ENCODE peak calls at places on chromosomes 1 and 21, in ten cellular contexts. R is AG08395; Z is effector CD4-positive, alpha-beta T cell; V is CD8-positive, alpha-beta memory T cell; L is H9; Y is DMS153; I is stimulated activated effector memory CD8-positive, alpha-beta T cell treated with anti-CD3 and anti-CD28 coated beads, Interleukin-12 subunit alpha, Interleukin-12 subunit beta, amount 100 ng/mL, for 72 hours; O is endothelial cell of umbilical vein; J is HT1080; G is stimulated activated CD8-positive, alpha-beta memory T cell treated with anti-CD3 and anti-CD28 coated beads, Interleukin-4, amount 100 ng/mL, for 24 hours. E is an unnamed sample.

GRCh38 chr1:202571719-202572339 is 138.4 kb downstream of the SYT2 start:
- DNase-seq in R (peak; percentile 47), Z (no peak), V (no peak), L (no peak), Y (no peak), I (no peak), O (peak; percentile 54), J (no peak), G (no peak), E (peak; percentile 60)

GRCh38 chr1:56148466-56149193 is 430.7 kb downstream of the PLPP3 start:
- DNase-seq in R (no peak), Z (no peak), V (no peak), L (no peak), Y (no peak), I (no peak), O (peak; percentile 75), J (no peak), G (no peak), E (peak; percentile 43)

GRCh38 chr1:245383396-245384330 is 228.9 kb downstream of the KIF26B start:
- DNase-seq in R (no peak), Z (no peak), V (no peak), L (no peak), Y (no peak), I (no peak), O (no peak), J (no peak), G (no peak), E (no peak)

GRCh38 chr1:183075861-183076260 is 52.6 kb downstream of the LAMC1 start:
- DNase-seq in R (no peak), Z (no peak), V (no peak), L (no peak), Y (no peak), I (no peak), O (no peak), J (no peak), G (no peak), E (no peak)

GRCh38 chr1:183983371-183984105 is 54.0 kb downstream of the COLGALT2 start:
- DNase-seq in R (peak; percentile 32), Z (no peak), V (no peak), L (no peak), Y (no peak), I (no peak), O (no peak), J (no peak), G (no peak), E (no peak)

GRCh38 chr1:235834620-235835019 is 32.1 kb downstream of the LYST start:
- DNase-seq in R (no peak), Z (no peak), V (no peak), L (no peak), Y (no peak), I (peak; percentile 38), O (no peak), J (no peak), G (no peak), E (no peak)

GRCh38 chr1:220892997-220893700 is 13.9 kb downstream of the HLX start:
- DNase-seq in R (no peak), Z (no peak), V (no peak), L (peak; percentile 50), Y (no peak), I (no peak), O (no peak), J (no peak), G (no peak), E (no peak)

GRCh38 chr1:217534566-217534965 is 96.3 kb downstream of the GPATCH2 start:
- DNase-seq in R (no peak), Z (no peak), V (no peak), L (no peak), Y (no peak), I (no peak), O (no peak), J (no peak), G (no peak), E (no peak)

GRCh38 chr21:35234725-35235124 is 185.6 kb upstream of the RUNX1 start:
- DNase-seq in R (peak; percentile 54), Z (no peak), V (no peak), L (no peak), Y (no peak), I (no peak), O (no peak), J (no peak), G (no peak), E (no peak)

GRCh38 chr21:37427221-37427620 is 60.6 kb downstream of the DYRK1A start:
- DNase-seq in R (no peak), Z (no peak), V (no peak), L (no peak), Y (no peak), I (no peak), O (no peak), J (no peak), G (no peak), E (no peak)

GRCh38 chr1:99003911-99004269 is 771 bp downstream of the PLPPR5 start:
- DNase-seq in R (no peak), Z (no peak), V (no peak), L (peak; percentile 36), Y (no peak), I (no peak), O (no peak), J (no peak), G (no peak), E (no peak)

GRCh38 chr1:156838972-156839371 is 19.9 kb downstream of the INSRR start:
- DNase-seq in R (peak; percentile 64), Z (peak; percentile 34), V (peak; percentile 35), L (peak; percentile 66), Y (no peak), I (peak; percentile 81), O (peak; percentile 30), J (no peak), G (no peak), E (peak; percentile 44)

GRCh38 chr1:111857251-111857651 is 101.5 kb downstream of the DDX20 start:
- DNase-seq in R (no peak), Z (no peak), V (no peak), L (no peak), Y (no peak), I (no peak), O (no peak), J (no peak), G (no peak), E (no peak)

GRCh38 chr1:147721711-147722110 is 38.7 kb downstream of the GJA5 start:
- DNase-seq in R (no peak), Z (no peak), V (no peak), L (no peak), Y (no peak), I (no peak), O (no peak), J (no peak), G (no peak), E (no peak)

GRCh38 chr21:21612446-21612845 is 614.2 kb downstream of the NCAM2 start:
- DNase-seq in R (peak; percentile 69), Z (no peak), V (no peak), L (peak; percentile 33), Y (no peak), I (no peak), O (peak; percentile 47), J (peak; percentile 86), G (no peak), E (no peak)

GRCh38 chr1:204074274-204075115 is 1.6 kb downstream of the SOX13 start:
- DNase-seq in R (peak; percentile 55), Z (no peak), V (no peak), L (peak; percentile 53), Y (peak; percentile 52), I (no peak), O (peak; percentile 80), J (peak; percentile 48), G (no peak), E (peak; percentile 79)

GRCh38 chr1:43952731-43953350 is 6.1 kb downstream of the IPO13 start:
- DNase-seq in R (no peak), Z (no peak), V (no peak), L (peak; percentile 91), Y (no peak), I (no peak), O (no peak), J (no peak), G (no peak), E (no peak)

GRCh38 chr1:28173980-28174297 is 2.6 kb downstream of the PTAFR start:
- DNase-seq in R (peak; percentile 75), Z (no peak), V (no peak), L (no peak), Y (no peak), I (no peak), O (no peak), J (no peak), G (no peak), E (no peak)

GRCh38 chr1:117683571-117684285 is 77.9 kb downstream of the TENT5C start:
- DNase-seq in R (peak; percentile 75), Z (no peak), V (no peak), L (no peak), Y (no peak), I (no peak), O (no peak), J (peak; percentile 47), G (no peak), E (no peak)

GRCh38 chr1:85307987-85308836 is 31.8 kb upstream of the BCL10 start:
- DNase-seq in R (peak; percentile 78), Z (peak; percentile 37), V (peak; percentile 35), L (peak; percentile 93), Y (no peak), I (peak; percentile 81), O (peak; percentile 91), J (peak; percentile 86), G (peak; percentile 49), E (peak; percentile 94)

GRCh38 chr21:35350965-35351364 is 301.9 kb upstream of the RUNX1 start:
- DNase-seq in R (no peak), Z (no peak), V (no peak), L (no peak), Y (no peak), I (no peak), O (no peak), J (no peak), G (no peak), E (no peak)

GRCh38 chr1:148264374-148265276 is 112.5 kb upstream of the NBPF11 start:
- DNase-seq in R (no peak), Z (no peak), V (no peak), L (peak; percentile 91), Y (no peak), I (peak; percentile 57), O (peak; percentile 40), J (peak; percentile 99), G (no peak), E (peak; percentile 49)

GRCh38 chr1:179930867-179931266 is 23.7 kb upstream of the CEP350 start:
- DNase-seq in R (no peak), Z (no peak), V (no peak), L (no peak), Y (no peak), I (no peak), O (no peak), J (no peak), G (no peak), E (no peak)

GRCh38 chr1:236821111-236821625 is 26.1 kb downstream of the MTR start:
- DNase-seq in R (no peak), Z (no peak), V (no peak), L (no peak), Y (no peak), I (no peak), O (no peak), J (no peak), G (no peak), E (no peak)

GRCh38 chr1:236753554-236753953 is 41.5 kb upstream of the MTR start:
- DNase-seq in R (peak; percentile 18), Z (no peak), V (no peak), L (peak; percentile 62), Y (no peak), I (no peak), O (no peak), J (peak; percentile 73), G (no peak), E (peak; percentile 41)

GRCh38 chr1:223364685-223365382 is 858 bp upstream of the SUSD4 start:
- DNase-seq in R (no peak), Z (no peak), V (peak; percentile 3), L (peak; percentile 62), Y (no peak), I (no peak), O (no peak), J (no peak), G (no peak), E (no peak)

GRCh38 chr1:167720965-167721616 is 691 bp upstream of the MPZL1 start:
- DNase-seq in R (peak; percentile 60), Z (no peak), V (no peak), L (no peak), Y (no peak), I (no peak), O (peak; percentile 72), J (peak; percentile 55), G (no peak), E (peak; percentile 75)

GRCh38 chr1:62784509-62785365 is 805 bp downstream of the ATG4C start:
- DNase-seq in R (peak; percentile 41), Z (no peak), V (no peak), L (no peak), Y (no peak), I (no peak), O (peak; percentile 11), J (no peak), G (no peak), E (peak; percentile 33)